ENCODE peak calls at places on chromosomes 6 and 20, in four cellular contexts. T, J, A and E are unnamed samples.
A peak's percentile ranks its signal among the peaks of the same experiment; 100 is the strongest.

GRCh38 chr6:40661726-40662125 is 74.6 kb upstream of the LRFN2 start:
- DNase-seq in T (no peak), J (no peak), A (peak; percentile 52), E (no peak)

GRCh38 chr6:21263531-21264287 is 329.8 kb upstream of the SOX4 start:
- DNase-seq in J (no peak), T (peak; percentile 71), A (no peak), E (no peak)

GRCh38 chr6:109925060-109925459 is 53.1 kb upstream of the GPR6 start:
- DNase-seq in A (no peak), T (no peak), J (no peak), E (no peak)

GRCh38 chr6:17478223-17478907 is 85.0 kb downstream of the CAP2 start:
- DNase-seq in J (no peak), T (no peak), A (no peak), E (no peak)

GRCh38 chr6:5084787-5085637 is at the start of gene PPP1R3G:
- DNase-seq in J (no peak), A (peak; percentile 24), T (no peak), E (no peak)

GRCh38 chr20:36572701-36573102 is 695 bp upstream of the TGIF2 start:
- DNase-seq in A (no peak), J (no peak), T (peak; percentile 67), E (no peak)

GRCh38 chr6:134480593-134480992 is 162.7 kb upstream of the SGK1 start:
- DNase-seq in A (no peak), J (no peak), T (no peak), E (no peak)

GRCh38 chr6:121510568-121511177 is 75.2 kb downstream of the GJA1 start:
- DNase-seq in A (no peak), J (no peak), T (no peak), E (no peak)

GRCh38 chr6:33868143-33868542 is 64.3 kb upstream of the MLN start:
- DNase-seq in J (no peak), A (no peak), T (no peak), E (no peak)

GRCh38 chr20:31806564-31807355 is 12.4 kb upstream of the MYLK2 start:
- DNase-seq in J (no peak), A (no peak), T (no peak), E (no peak)

GRCh38 chr20:31803552-31804291 is 15.4 kb upstream of the MYLK2 start:
- DNase-seq in A (no peak), T (no peak), J (no peak), E (no peak)

DNA sequence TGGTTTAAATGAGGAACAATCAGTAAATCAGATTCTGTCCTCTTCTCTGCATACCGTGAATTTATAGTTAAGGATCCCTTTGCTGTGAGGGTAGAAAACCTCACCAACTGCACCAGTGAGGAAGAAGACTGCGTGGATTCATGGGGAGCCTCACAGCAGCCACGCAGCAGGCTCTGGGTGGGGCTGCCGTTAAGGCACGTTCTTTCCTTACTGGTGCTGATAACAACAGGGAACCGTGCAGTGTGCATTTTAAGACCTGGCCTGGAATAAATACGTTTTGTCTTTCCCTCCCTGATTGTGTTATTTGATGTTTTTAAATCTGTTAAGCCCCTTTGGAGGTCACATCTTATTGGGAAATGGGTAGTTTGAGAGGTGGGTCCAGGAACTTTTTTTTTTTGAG is 17.6 kb upstream of the MYLK2 start:
- DNase-seq in J (no peak), T (peak; percentile 22), A (no peak), E (no peak)
- H3K36me3 ChIP-seq in J (no peaks in the 10 kb centered on the region), T (peaks cover 90% of the 10 kb centered on the region), A (peaks cover 85% of the 10 kb centered on the region), E (no peaks in the 10 kb centered on the region)

DNA sequence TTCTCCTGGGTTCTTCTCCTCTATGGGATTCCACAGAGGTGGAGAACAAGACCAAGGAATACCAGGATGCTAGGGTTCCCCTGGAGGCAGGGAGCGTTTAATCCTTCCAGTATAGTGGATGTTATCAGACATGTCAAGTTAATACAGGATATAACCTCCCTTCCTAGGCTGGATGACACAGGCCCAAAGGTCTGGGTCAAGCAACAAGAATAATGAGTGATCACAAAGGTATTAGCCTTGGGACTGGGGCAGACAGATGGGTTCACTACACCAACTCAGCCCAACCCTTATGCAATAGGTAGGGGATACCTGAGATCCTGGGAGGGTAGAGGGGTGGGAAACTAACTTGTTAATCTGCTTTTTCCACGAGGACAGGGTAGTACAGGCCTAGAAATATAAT is 690.3 kb downstream of the HTR1B start:
- DNase-seq in A (no peak), J (no peak), T (no peak), E (no peak)
- H3K27me3 ChIP-seq in A (no peaks in the 10 kb centered on the region), J (no peaks in the 10 kb centered on the region), T (no peaks in the 10 kb centered on the region), E (no peaks in the 10 kb centered on the region)

GRCh38 chr6:45591306-45591705 is 213.6 kb upstream of the SUPT3H start:
- DNase-seq in T (no peak), J (no peak), A (no peak), E (no peak)

GRCh38 chr6:45590225-45590624 is 212.5 kb upstream of the SUPT3H start:
- DNase-seq in A (no peak), J (no peak), T (no peak), E (no peak)

GRCh38 chr6:45591816-45592359 is 214.2 kb upstream of the SUPT3H start:
- DNase-seq in T (no peak), A (no peak), J (no peak), E (no peak)

GRCh38 chr6:45589367-45589766 is 211.6 kb upstream of the SUPT3H start:
- DNase-seq in A (no peak), T (no peak), J (no peak), E (no peak)

GRCh38 chr6:45590751-45591184 is 213.0 kb upstream of the SUPT3H start:
- DNase-seq in J (no peak), A (no peak), T (no peak), E (no peak)
- H3K4me1 ChIP-seq in J (peaks cover 18% of the 10 kb centered on the region), A (no peaks in the 10 kb centered on the region), T (no peaks in the 10 kb centered on the region), E (no peaks in the 10 kb centered on the region)

GRCh38 chr20:33387177-33387576 is 14.1 kb downstream of the CDK5RAP1 start:
- DNase-seq in A (no peak), T (no peak), J (no peak), E (peak; percentile 27)

GRCh38 chr20:33393609-33394008 is 7.7 kb downstream of the CDK5RAP1 start:
- DNase-seq in A (no peak), J (no peak), T (no peak), E (no peak)

GRCh38 chr20:33388268-33388667 is 13.1 kb downstream of the CDK5RAP1 start:
- DNase-seq in A (no peak), J (no peak), T (no peak), E (no peak)

GRCh38 chr20:33394718-33395117 is 6.6 kb downstream of the CDK5RAP1 start:
- DNase-seq in J (no peak), T (no peak), A (no peak), E (no peak)

GRCh38 chr20:33392016-33392415 is 9.3 kb downstream of the CDK5RAP1 start:
- DNase-seq in J (no peak), T (no peak), A (no peak), E (no peak)
- H3K36me3 ChIP-seq in J (peaks cover 34% of the 10 kb centered on the region), T (peaks cover 71% of the 10 kb centered on the region), A (peaks cover 59% of the 10 kb centered on the region), E (peaks cover 28% of the 10 kb centered on the region)

GRCh38 chr6:117272032-117272866 is 6.9 kb downstream of the VGLL2 start:
- DNase-seq in A (no peak), J (no peak), T (no peak), E (no peak)

GRCh38 chr6:117270121-117270959 is 5.0 kb downstream of the VGLL2 start:
- DNase-seq in A (no peak), T (no peak), J (no peak), E (no peak)

GRCh38 chr6:117270960-117271507 is 5.7 kb downstream of the VGLL2 start:
- DNase-seq in J (no peak), A (no peak), T (no peak), E (no peak)

GRCh38 chr6:117275205-117275604 is 9.8 kb downstream of the VGLL2 start:
- DNase-seq in A (no peak), T (no peak), J (no peak), E (no peak)

GRCh38 chr6:117272886-117273285 is 7.5 kb downstream of the VGLL2 start:
- DNase-seq in A (no peak), T (no peak), J (no peak), E (no peak)
- H3K27me3 ChIP-seq in A (peaks cover 80% of the 10 kb centered on the region), T (no peaks in the 10 kb centered on the region), J (peaks cover 93% of the 10 kb centered on the region), E (peaks cover 12% of the 10 kb centered on the region)

GRCh38 chr6:43391448-43392031 is 22.1 kb upstream of the ZNF318 start:
- DNase-seq in A (peak; percentile 17), J (no peak), T (peak; percentile 69), E (no peak)

GRCh38 chr6:43386492-43386891 is 17.0 kb upstream of the ZNF318 start:
- DNase-seq in J (no peak), T (no peak), A (no peak), E (no peak)

GRCh38 chr6:43393597-43393996 is 24.1 kb upstream of the ZNF318 start:
- DNase-seq in T (no peak), A (no peak), J (no peak), E (no peak)

GRCh38 chr6:43394982-43395381 is 25.5 kb upstream of the ZNF318 start:
- DNase-seq in T (no peak), J (no peak), A (no peak), E (no peak)

DNA sequence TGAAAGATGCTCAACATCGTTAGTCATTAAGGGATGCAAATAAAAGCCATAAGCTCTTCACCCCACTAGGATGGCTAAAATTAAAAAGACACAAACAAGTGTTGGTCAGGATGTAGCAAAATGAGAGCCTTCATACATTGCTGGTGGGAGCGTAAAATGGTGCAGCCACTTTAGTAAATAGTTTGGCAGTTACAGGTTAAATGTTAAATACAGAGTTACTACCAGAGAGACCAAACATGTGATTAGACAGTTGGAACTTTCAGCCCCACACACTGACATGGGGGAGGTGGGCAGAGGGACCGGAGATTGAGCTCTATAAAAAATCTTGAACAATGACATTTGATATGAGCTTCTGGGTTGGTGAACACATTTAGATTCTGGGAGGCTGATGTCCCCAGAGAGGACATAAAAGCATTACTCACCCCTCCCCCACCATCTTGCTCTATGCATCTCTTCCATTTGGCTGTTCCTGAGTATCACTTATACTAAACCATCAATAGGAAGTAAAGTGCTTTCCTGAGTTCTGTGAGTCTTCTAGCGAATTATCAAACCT is 20.3 kb upstream of the ZNF318 start:
- DNase-seq in T (no peak), A (no peak), J (no peak), E (no peak)
- H3K4me1 ChIP-seq in T (peaks cover 12% of the 10 kb centered on the region), A (peaks cover 8% of the 10 kb centered on the region), J (no peaks in the 10 kb centered on the region), E (no peaks in the 10 kb centered on the region)

DNA sequence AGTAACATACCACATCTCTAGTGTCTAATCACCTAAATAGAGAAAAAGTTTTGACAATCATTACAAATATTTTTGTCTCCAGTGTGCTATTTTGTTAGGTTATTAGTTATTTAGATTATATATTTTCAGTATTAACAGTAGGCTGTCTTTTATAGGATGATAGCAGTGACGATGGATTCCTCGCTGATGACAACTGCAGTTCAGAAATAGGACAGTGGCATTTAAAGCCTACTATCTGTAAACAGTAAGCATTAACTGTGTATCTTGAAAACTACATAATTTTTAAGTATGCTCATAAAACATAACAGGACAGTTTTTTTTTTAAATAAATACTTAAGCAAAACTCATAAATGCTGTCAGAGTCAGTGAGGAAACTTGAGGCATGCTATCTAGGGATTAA is 37.9 kb upstream of the MYO6 start:
- DNase-seq in J (no peak), A (no peak), T (no peak), E (no peak)
- H3K36me3 ChIP-seq in J (peaks cover 13% of the 10 kb centered on the region), A (peaks cover 71% of the 10 kb centered on the region), T (peaks cover 62% of the 10 kb centered on the region), E (peaks cover 34% of the 10 kb centered on the region)

DNA sequence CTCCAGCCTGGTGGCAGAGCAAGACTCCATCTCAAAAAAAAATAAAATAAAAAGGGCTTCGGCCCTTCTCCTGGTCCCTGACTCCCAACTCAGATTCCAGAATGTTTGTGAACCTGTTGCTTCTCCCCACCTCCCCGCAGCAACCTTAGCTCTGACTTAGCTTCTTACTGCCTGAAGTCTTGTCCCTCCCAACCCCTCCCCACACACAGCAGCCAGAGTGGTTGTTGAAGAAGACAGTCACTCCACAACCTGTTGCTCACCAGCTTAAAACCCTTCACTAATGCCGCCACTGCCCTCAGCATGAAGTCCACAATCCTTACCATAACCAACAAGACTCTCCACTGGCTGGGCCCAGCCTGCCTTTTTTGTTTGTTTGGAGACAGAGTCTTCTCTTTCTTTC is 6.5 kb upstream of the PTPRT start:
- DNase-seq in T (no peak), J (no peak), A (no peak), E (no peak)
- H3K27me3 ChIP-seq in T (no peaks in the 10 kb centered on the region), J (peaks cover 42% of the 10 kb centered on the region), A (peaks cover 1% of the 10 kb centered on the region), E (no peaks in the 10 kb centered on the region)